ENCODE peak calls at places on chromosome 1, in seven cellular contexts. V is neural progenitor cell, O is IMR-90, D is GM12878, I is GM23248, W is fibroblast of lung, R is PC-3. T is an unnamed sample. For H4K20me1, the result is how much of the 10 kb centered on the place peaks cover.

GRCh38 chr1:82755671-82756070 is 954.9 kb downstream of the ADGRL2 start:
- DNase-seq in R (no peak), O (no peak), I (no peak), V (no peak), D (no peak), W (no peak), T (no peak)

GRCh38 chr1:190478193-190479007 is 736 bp upstream of the BRINP3 start:
- DNase-seq in R (peak), V (peak), D (no peak), O (peak), W (peak), I (peak), T (peak)

GRCh38 chr1:210467440-210468040 is 138.8 kb downstream of the HHAT start:
- DNase-seq in R (no peak), O (peak), I (peak), V (no peak), D (no peak), W (no peak), T (no peak)

GRCh38 chr1:55877440-55878232 is 662.5 kb upstream of the USP24 start:
- DNase-seq in D (no peak), V (no peak), R (peak), O (peak), W (peak), I (no peak), T (no peak)

GRCh38 chr1:233240367-233240766 is 55.2 kb downstream of the PCNX2 start:
- DNase-seq in D (no peak), I (peak), W (peak), O (peak), V (no peak), R (no peak), T (no peak)

GRCh38 chr1:207514890-207515289 is 18.9 kb downstream of the CR1 start:
- DNase-seq in O (no peak), R (no peak), I (no peak), V (no peak), W (no peak), D (no peak), T (no peak)

GRCh38 chr1:18234790-18235242 is 127.2 kb downstream of the IGSF21 start:
- DNase-seq in I (peak), O (peak), D (no peak), W (peak), R (peak), V (peak), T (peak)

GRCh38 chr1:169250022-169250421 is 117.6 kb downstream of the NME7 start:
- DNase-seq in D (no peak), O (peak), W (peak), I (no peak), R (no peak), V (no peak), T (peak)

GRCh38 chr1:9593492-9594465 is 5.1 kb downstream of the TMEM201 start:
- DNase-seq in R (peak), D (peak), O (peak), V (peak), W (peak), I (peak), T (peak)

GRCh38 chr1:58971629-58972140 is 187.8 kb upstream of the JUN start:
- DNase-seq in I (peak), O (peak), W (peak), D (no peak), R (no peak), V (no peak), T (peak)

GRCh38 chr1:182611787-182612186 is 7.6 kb upstream of the RGS16 start:
- DNase-seq in D (no peak), W (no peak), R (no peak), I (no peak), V (peak), O (no peak), T (no peak)

GRCh38 chr1:29332204-29332603 is 95.9 kb downstream of the PTPRU start:
- DNase-seq in O (peak), D (no peak), W (peak), V (peak), I (peak), R (peak), T (peak)

GRCh38 chr1:52365091-52365745 is 787 bp downstream of the CC2D1B start:
- DNase-seq in I (peak), W (peak), V (peak), D (no peak), O (peak), R (peak), T (peak)

GRCh38 chr1:243964915-243965314 is 86.2 kb upstream of the ZBTB18 start:
- DNase-seq in D (no peak), R (no peak), O (peak), V (no peak), I (peak), W (no peak), T (no peak)

GRCh38 chr1:164746677-164747076 is 187.7 kb downstream of the PBX1 start:
- DNase-seq in V (no peak), I (no peak), W (no peak), R (no peak), O (no peak), D (no peak), T (no peak)

GRCh38 chr1:58812468-58812867 is 28.6 kb upstream of the JUN start:
- DNase-seq in I (no peak), O (no peak), D (no peak), V (no peak), W (no peak), R (no peak), T (no peak)

DNA sequence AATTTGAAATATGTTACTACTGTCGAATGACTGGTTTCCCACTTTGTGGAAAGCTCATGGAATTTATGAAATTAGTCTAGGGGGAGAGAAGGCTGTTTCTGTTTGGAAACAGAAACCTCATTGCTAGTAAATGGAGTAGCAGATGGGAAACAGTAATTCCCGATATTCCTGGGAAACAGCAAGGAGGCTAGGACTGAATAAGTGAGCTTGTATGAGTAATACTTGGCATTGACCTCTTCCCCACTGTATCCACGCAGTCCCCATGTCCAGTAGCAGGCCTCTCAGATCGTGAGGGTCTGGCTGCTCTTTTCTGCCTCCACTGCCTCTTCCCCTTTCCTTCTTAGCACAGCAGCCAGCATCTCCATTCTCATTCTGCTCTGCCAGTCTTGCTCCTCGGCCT is 75.5 kb downstream of the PRDM2 start:
- DNase-seq in R (no peak), V (no peak), I (peak), D (no peak), W (no peak), O (peak), T (no peak)
- H4K20me1 ChIP-seq in R (under half), V (under half), I (under half), D (under half), W (under half), O (under half), T (under half)

DNA sequence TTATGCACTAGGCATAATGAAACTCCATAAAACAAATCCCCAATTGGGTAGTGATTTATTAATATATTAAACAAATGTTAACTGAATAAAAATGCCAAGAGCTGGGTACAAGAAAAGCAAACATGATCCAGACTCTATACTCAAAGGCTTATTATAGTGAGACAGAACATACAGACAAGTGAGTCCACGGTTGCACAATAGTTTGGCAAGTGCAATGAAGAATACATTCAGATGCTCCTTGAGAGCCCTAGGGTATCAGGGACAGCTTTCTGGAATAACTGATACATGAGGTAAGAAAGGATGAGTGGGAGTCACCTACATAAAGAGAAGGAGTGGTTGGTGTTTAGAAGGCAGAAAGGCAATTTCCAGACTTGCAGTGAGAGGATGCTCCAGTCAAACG is 85.1 kb downstream of the VAV3 start:
- DNase-seq in W (no peak), D (no peak), V (no peak), O (no peak), I (no peak), R (no peak), T (no peak)
- H4K20me1 ChIP-seq in W (under half), D (under half), V (under half), O (under half), I (under half), R (under half), T (under half)

GRCh38 chr1:19372136-19372514 is 60.0 kb downstream of the SLC66A1 start:
- DNase-seq in R (no peak), O (no peak), W (no peak), D (no peak), V (no peak), I (peak), T (no peak)
- H4K20me1 ChIP-seq in R (under half), O (half or more), W (under half), D (under half), V (under half), I (under half), T (under half)

GRCh38 chr1:234610061-234610581 is at the start of gene IRF2BP2:
- DNase-seq in V (peak), R (peak), D (no peak), O (peak), W (peak), I (peak), T (peak)

GRCh38 chr1:234612352-234613127 is 2.6 kb upstream of the IRF2BP2 start:
- DNase-seq in R (peak), W (peak), I (peak), O (peak), V (peak), D (peak), T (peak)

GRCh38 chr1:234610582-234611152 is 689 bp upstream of the IRF2BP2 start:
- DNase-seq in D (peak), I (peak), V (peak), W (peak), O (peak), R (peak), T (peak)

GRCh38 chr1:234611799-234612351 is 1.9 kb upstream of the IRF2BP2 start:
- DNase-seq in I (no peak), V (peak), D (no peak), W (no peak), O (no peak), R (no peak), T (no peak)

GRCh38 chr1:234611153-234611798 is 1.3 kb upstream of the IRF2BP2 start:
- DNase-seq in D (peak), W (peak), R (peak), V (peak), O (peak), I (peak), T (peak)
- H4K20me1 ChIP-seq in D (under half), W (under half), R (under half), V (under half), O (under half), I (under half), T (under half)

GRCh38 chr1:187415065-187415464 is 586.3 kb downstream of the PLA2G4A start:
- DNase-seq in R (no peak), W (no peak), D (no peak), V (no peak), I (no peak), O (peak), T (no peak)
- H4K20me1 ChIP-seq in R (under half), W (under half), D (under half), V (under half), I (under half), O (under half), T (under half)

GRCh38 chr1:36287595-36287994 is 18.6 kb upstream of the SH3D21 start:
- DNase-seq in O (no peak), V (no peak), R (no peak), D (no peak), W (no peak), I (no peak), T (no peak)
- H4K20me1 ChIP-seq in O (under half), V (under half), R (under half), D (under half), W (under half), I (under half), T (under half)

GRCh38 chr1:41658444-41659158 is 174.1 kb upstream of the EDN2 start:
- DNase-seq in R (no peak), O (no peak), I (no peak), V (peak), W (no peak), D (no peak), T (no peak)
- H4K20me1 ChIP-seq in R (under half), O (under half), I (under half), V (under half), W (under half), D (under half), T (under half)